ENCODE peak calls at places on chromosome 18, in six cellular contexts. I, S, H, E, R and Q are unnamed samples.

GRCh38 chr18:69845588-69846506 is 101.8 kb downstream of the CD226 start:
- DNase-seq in I (no peak), S (no peak), H (no peak), E (no peak), R (peak; percentile 22), Q (no peak)

GRCh38 chr18:61742555-61743429 is 150.0 kb downstream of the RNF152 start:
- DNase-seq in I (no peak), S (no peak), H (peak; percentile 39), E (peak; percentile 86), R (no peak), Q (no peak)

GRCh38 chr18:76351961-76352581 is 143.0 kb downstream of the ZNF516 start:
- DNase-seq in I (no peak), S (no peak), H (peak; percentile 21), E (peak; percentile 45), R (peak; percentile 24), Q (no peak)

GRCh38 chr18:25985999-25986398 is 104.4 kb downstream of the SS18 start:
- DNase-seq in I (no peak), S (no peak), H (no peak), E (no peak), R (no peak), Q (no peak)

GRCh38 chr18:45201489-45201888 is 413.8 kb upstream of the SLC14A2 start:
- DNase-seq in I (no peak), S (no peak), H (no peak), E (no peak), R (peak; percentile 5), Q (no peak)

GRCh38 chr18:78727057-78727739 is 252.4 kb upstream of the SALL3 start:
- DNase-seq in I (no peak), S (no peak), H (no peak), E (no peak), R (no peak), Q (no peak)

GRCh38 chr18:72848534-72849237 is 19.1 kb downstream of the NETO1 start:
- DNase-seq in I (no peak), S (no peak), H (no peak), E (no peak), R (no peak), Q (no peak)

GRCh38 chr18:47992266-47992665 is 61.8 kb upstream of the SMAD2 start:
- DNase-seq in I (no peak), S (no peak), H (no peak), E (no peak), R (no peak), Q (no peak)

GRCh38 chr18:68791801-68792200 is 6.1 kb upstream of the CCDC102B start:
- DNase-seq in I (no peak), S (no peak), H (no peak), E (no peak), R (peak; percentile 3), Q (no peak)

GRCh38 chr18:20960735-20961134 is 150.9 kb downstream of the ROCK1 start:
- DNase-seq in I (no peak), S (no peak), H (no peak), E (no peak), R (no peak), Q (no peak)

GRCh38 chr18:6207119-6207518 is 207.6 kb downstream of the L3MBTL4 start:
- DNase-seq in I (no peak), S (no peak), H (no peak), E (no peak), R (no peak), Q (no peak)

GRCh38 chr18:12334280-12335262 is 26.5 kb downstream of the TUBB6 start:
- DNase-seq in I (no peak), S (peak; percentile 70), H (no peak), E (no peak), R (no peak), Q (no peak)

GRCh38 chr18:30387401-30387800 is 655.1 kb downstream of the DSC3 start:
- DNase-seq in I (no peak), S (peak; percentile 8), H (no peak), E (no peak), R (no peak), Q (no peak)

GRCh38 chr18:6901283-6901926 is 171.9 kb downstream of the ARHGAP28 start:
- DNase-seq in I (no peak), S (no peak), H (no peak), E (no peak), R (no peak), Q (no peak)

GRCh38 chr18:5414546-5414945 is 119.0 kb upstream of the ZBTB14 start:
- DNase-seq in I (peak; percentile 76), S (peak; percentile 77), H (no peak), E (no peak), R (no peak), Q (no peak)

GRCh38 chr18:30915336-30915988 is 127.1 kb downstream of the DSC3 start:
- DNase-seq in I (no peak), S (no peak), H (no peak), E (no peak), R (peak; percentile 22), Q (no peak)

GRCh38 chr18:74299746-74300145 is 8.0 kb upstream of the CYB5A start:
- DNase-seq in I (no peak), S (no peak), H (no peak), E (no peak), R (no peak), Q (no peak)

GRCh38 chr18:39198376-39198775 is 1632.8 kb upstream of the CELF4 start:
- DNase-seq in I (no peak), S (no peak), H (no peak), E (no peak), R (no peak), Q (no peak)

DNA sequence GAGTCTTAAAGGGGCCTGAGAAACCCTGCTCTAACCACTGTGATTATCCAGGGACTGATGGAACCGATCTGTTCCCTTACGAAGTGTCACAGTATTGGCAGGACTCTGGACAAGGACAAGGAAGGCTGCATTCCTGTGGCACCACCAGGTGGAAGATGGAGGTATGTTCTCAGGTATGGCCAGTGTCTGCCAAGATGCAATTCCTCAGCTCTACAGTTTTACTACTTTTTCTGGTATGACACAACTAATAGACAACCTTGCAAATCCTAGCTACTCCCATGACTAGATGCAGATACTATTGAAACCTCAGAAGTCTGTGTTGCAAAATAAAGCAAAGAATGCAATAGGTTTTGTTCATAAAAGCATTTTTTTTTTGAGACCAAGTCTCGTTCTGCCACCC is 14.6 kb downstream of the RAB31 start:
- DNase-seq in I (no peak), S (no peak), H (no peak), E (no peak), R (no peak), Q (no peak)
- TF ChIP-seq CTCF in I (no peak), S (no peak), H (no peak), E (no peak), R (no peak), Q (peak; percentile 4)

GRCh38 chr18:54616220-54616848 is 25.3 kb downstream of the DYNAP start:
- DNase-seq in I (no peak), S (no peak), H (no peak), E (no peak), R (no peak), Q (no peak)

GRCh38 chr18:54626779-54627178 is 35.7 kb downstream of the DYNAP start:
- DNase-seq in I (no peak), S (no peak), H (no peak), E (no peak), R (no peak), Q (no peak)

DNA sequence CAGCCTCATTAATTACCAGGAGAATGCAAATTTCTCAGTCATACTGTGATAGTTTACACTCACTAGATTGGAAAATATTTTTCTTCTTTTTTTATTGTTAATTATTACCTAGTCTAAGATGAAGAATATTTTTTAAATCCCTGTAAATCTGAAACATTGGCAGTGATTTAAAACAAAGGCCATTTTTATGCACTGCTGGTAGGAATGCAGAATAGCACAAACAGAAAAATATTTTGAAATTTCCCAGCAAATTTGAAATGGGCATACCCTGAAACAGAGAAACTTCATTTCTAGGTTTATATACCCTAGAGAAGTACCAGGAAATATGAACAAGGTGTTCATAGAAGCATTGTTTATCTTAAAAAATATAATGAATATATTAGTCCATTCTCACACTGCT is 31.0 kb downstream of the DYNAP start:
- DNase-seq in I (no peak), S (no peak), H (no peak), E (no peak), R (no peak), Q (no peak)
- TF ChIP-seq CTCF in I (peak; percentile 26), S (no peak), H (no peak), E (no peak), R (no peak), Q (no peak)

DNA sequence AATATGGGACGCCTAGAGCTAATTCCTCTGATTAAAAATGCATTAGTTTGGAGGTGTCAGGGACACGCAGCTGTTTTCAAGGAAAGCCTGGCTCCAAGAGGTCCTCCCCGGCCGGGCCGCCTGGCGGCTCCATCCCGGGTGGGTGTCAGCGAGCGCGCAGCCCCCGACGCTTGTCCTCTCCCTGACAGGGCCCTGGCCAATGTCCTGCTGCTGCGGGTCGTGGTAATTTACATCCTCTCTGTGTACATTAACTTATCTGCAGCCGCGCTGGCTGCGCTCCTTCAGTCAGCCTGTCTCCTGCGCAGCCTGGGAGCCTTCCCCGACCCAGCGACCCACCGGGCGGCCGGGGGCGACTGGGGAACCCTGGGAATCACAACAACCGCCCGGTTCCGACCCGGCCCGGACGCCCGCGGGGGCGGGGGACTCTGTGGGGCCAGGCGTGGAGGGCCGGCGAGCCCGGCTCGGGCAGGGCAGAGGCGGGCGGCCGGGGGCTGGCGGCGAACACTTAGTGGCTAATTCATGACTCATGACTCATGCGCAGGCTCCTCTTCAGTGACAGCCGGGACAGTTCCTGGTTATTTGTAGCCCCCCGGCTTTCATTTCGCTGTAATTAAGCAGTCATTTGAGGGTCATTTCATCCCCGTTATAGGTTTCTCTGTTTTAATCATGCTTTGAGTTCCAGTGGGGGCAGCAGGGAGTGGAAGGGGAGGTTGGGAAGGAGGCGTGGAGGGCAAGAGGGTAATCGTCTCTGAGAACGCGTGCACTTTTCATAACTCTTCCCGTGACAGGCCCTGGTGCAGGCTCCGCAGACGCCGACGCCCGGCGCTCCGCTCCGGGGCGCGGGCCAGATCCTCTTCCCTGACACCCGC is 141.9 kb upstream of the CTAGE1 start:
- DNase-seq in I (peak; percentile 73), S (peak; percentile 79), H (peak; percentile 84), E (peak; percentile 79), R (peak; percentile 59), Q (peak; percentile 30)
- TF ChIP-seq CTCF in I (no peak), S (no peak), H (peak; percentile 28), E (peak; percentile 54), R (no peak), Q (no peak)

GRCh38 chr18:24735504-24736243 is 275.2 kb downstream of the HRH4 start:
- DNase-seq in I (no peak), S (no peak), H (no peak), E (no peak), R (no peak), Q (no peak)

GRCh38 chr18:24736686-24737085 is 276.2 kb downstream of the HRH4 start:
- DNase-seq in I (no peak), S (no peak), H (no peak), E (no peak), R (no peak), Q (no peak)

GRCh38 chr18:24731158-24731557 is 270.7 kb downstream of the HRH4 start:
- DNase-seq in I (no peak), S (no peak), H (no peak), E (no peak), R (no peak), Q (no peak)

GRCh38 chr18:24731981-24732380 is 271.5 kb downstream of the HRH4 start:
- DNase-seq in I (no peak), S (peak; percentile 6), H (no peak), E (no peak), R (no peak), Q (no peak)

GRCh38 chr18:24734058-24734457 is 273.6 kb downstream of the HRH4 start:
- DNase-seq in I (peak; percentile 52), S (peak; percentile 65), H (no peak), E (peak; percentile 8), R (peak; percentile 17), Q (no peak)
- TF ChIP-seq CTCF in I (peak; percentile 22), S (peak; percentile 54), H (no peak), E (peak; percentile 45), R (no peak), Q (no peak)